ENCODE peak calls at places on chromosomes 16 and 17, in five cellular contexts. I is stomach, M is spleen, S is prostate gland, U is HL-60. O is an unnamed sample.

GRCh38 chr16:56749806-56750491 is 20.0 kb downstream of the NUP93 start:
- DNase-seq in I (no peak), M (no peak), S (no peak), U (no peak), O (no peak)

GRCh38 chr16:66427036-66427446 is at the start of gene BEAN1:
- DNase-seq in I (no peak), M (no peak), S (no peak), U (no peak), O (no peak)

GRCh38 chr16:6111390-6111789 is 1013.8 kb upstream of the EEF2KMT start:
- DNase-seq in I (no peak), M (no peak), S (no peak), U (no peak), O (no peak)

GRCh38 chr16:80014241-80014939 is 413.9 kb upstream of the MAF start:
- DNase-seq in I (no peak), M (no peak), S (no peak), U (no peak), O (no peak)

GRCh38 chr17:58377661-58378060 is 25.7 kb upstream of the SUPT4H1 start:
- DNase-seq in I (no peak), M (no peak), S (no peak), U (no peak), O (no peak)

GRCh38 chr17:30930495-30930894 is 8.8 kb downstream of the ADAP2 start:
- DNase-seq in I (peak; percentile 87), M (no peak), S (no peak), U (no peak), O (no peak)

GRCh38 chr16:55021595-55022475 is 91.2 kb downstream of the IRX5 start:
- DNase-seq in I (no peak), M (no peak), S (no peak), U (no peak), O (no peak)

GRCh38 chr17:78449983-78450382 is 71.5 kb downstream of the PGS1 start:
- DNase-seq in I (no peak), M (no peak), S (no peak), U (no peak), O (no peak)

GRCh38 chr16:87002717-87003413 is 314.3 kb downstream of the C16orf95 start:
- DNase-seq in I (no peak), M (no peak), S (no peak), U (no peak), O (no peak)

GRCh38 chr17:37718383-37719048 is 26.3 kb downstream of the HNF1B start:
- DNase-seq in I (no peak), M (no peak), S (no peak), U (no peak), O (no peak)

GRCh38 chr17:14779236-14779635 is 478.4 kb downstream of the HS3ST3B1 start:
- DNase-seq in I (no peak), M (no peak), S (no peak), U (no peak), O (no peak)

GRCh38 chr16:30609002-30609927 is 924 bp downstream of the ZNF689 start:
- DNase-seq in I (peak; percentile 54), M (peak; percentile 89), S (peak; percentile 35), U (no peak), O (no peak)

GRCh38 chr16:55824473-55824872 is 8.4 kb downstream of the CES1 start:
- DNase-seq in I (no peak), M (no peak), S (no peak), U (no peak), O (no peak)

GRCh38 chr17:56913000-56913866 is 616 bp downstream of the TRIM25 start:
- DNase-seq in I (no peak), M (no peak), S (peak; percentile 13), U (no peak), O (no peak)

GRCh38 chr17:76232342-76232741 is 8.0 kb downstream of the RNF157 start:
- DNase-seq in I (no peak), M (no peak), S (no peak), U (no peak), O (no peak)

GRCh38 chr17:14014647-14015046 is 54.7 kb upstream of the COX10 start:
- DNase-seq in I (no peak), M (no peak), S (no peak), U (no peak), O (no peak)

GRCh38 chr17:49217651-49218413 is 7.3 kb downstream of the ABI3 start:
- DNase-seq in I (peak; percentile 49), M (peak; percentile 93), S (peak; percentile 14), U (peak; percentile 88), O (no peak)

GRCh38 chr16:84312783-84313382 is 18.2 kb downstream of the WFDC1 start:
- DNase-seq in I (no peak), M (no peak), S (peak; percentile 40), U (no peak), O (no peak)

GRCh38 chr16:58195771-58196170 is 2.1 kb downstream of the CSNK2A2 start:
- DNase-seq in I (no peak), M (no peak), S (no peak), U (no peak), O (no peak)

GRCh38 chr17:59848778-59849177 is 44.0 kb downstream of the TUBD1 start:
- DNase-seq in I (peak; percentile 74), M (peak; percentile 88), S (no peak), U (no peak), O (peak; percentile 92)

GRCh38 chr17:57379237-57380054 is 123.1 kb downstream of the MSI2 start:
- DNase-seq in I (no peak), M (no peak), S (no peak), U (no peak), O (no peak)

GRCh38 chr17:246226-246625 is 64.8 kb upstream of the DOC2B start:
- DNase-seq in I (no peak), M (no peak), S (no peak), U (no peak), O (peak; percentile 31)

GRCh38 chr16:79278506-79278905 is 322.0 kb downstream of the MAF start:
- DNase-seq in I (no peak), M (peak; percentile 82), S (no peak), U (no peak), O (no peak)

GRCh38 chr17:73546770-73547345 is 97.4 kb downstream of the SDK2 start:
- DNase-seq in I (peak; percentile 39), M (peak; percentile 90), S (peak; percentile 31), U (peak; percentile 82), O (no peak)

GRCh38 chr16:82229800-82230619 is 60.0 kb upstream of the MPHOSPH6 start:
- DNase-seq in I (peak; percentile 84), M (no peak), S (peak; percentile 72), U (peak; percentile 20), O (peak; percentile 71)

GRCh38 chr16:57639172-57639571 is 10.7 kb downstream of the ADGRG1 start:
- DNase-seq in I (peak; percentile 67), M (no peak), S (peak; percentile 54), U (no peak), O (no peak)

GRCh38 chr17:1347681-1348318 is 52.2 kb downstream of the YWHAE start:
- DNase-seq in I (peak; percentile 47), M (peak; percentile 81), S (peak; percentile 58), U (no peak), O (no peak)

GRCh38 chr16:2465653-2466415 is 5.3 kb upstream of the NTN3 start:
- DNase-seq in I (no peak), M (no peak), S (no peak), U (no peak), O (no peak)
- TF ChIP-seq CTCF in I (no peak), M (no peak), S (peak; percentile 7), U (peak; percentile 11), O (peak; percentile 8)

DNA sequence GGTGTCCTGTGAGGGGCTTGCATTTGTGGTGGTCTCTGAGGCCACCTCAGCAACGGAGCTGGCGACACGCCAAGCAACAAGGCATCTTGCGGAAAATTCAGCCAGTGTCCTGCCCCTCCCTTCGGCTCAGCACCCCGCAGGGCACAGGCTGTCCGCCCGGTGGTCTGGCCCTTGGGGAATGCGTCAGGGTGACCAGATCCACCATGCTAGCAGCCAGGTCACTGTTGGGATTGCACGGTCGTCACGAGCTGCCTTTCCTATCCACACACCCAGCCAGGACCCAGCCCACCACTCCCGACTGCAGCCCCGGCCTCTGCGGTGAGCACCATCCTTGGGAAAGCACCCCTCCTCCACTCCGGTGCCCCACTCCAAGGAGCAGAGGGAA is 221.2 kb downstream of the NTN1 start:
- DNase-seq in I (no peak), M (no peak), S (no peak), U (no peak), O (no peak)
- TF ChIP-seq POLR2AphosphoS5 in I (no peak), M (no peak), S (no peak), U (no peak), O (no peak)

DNA sequence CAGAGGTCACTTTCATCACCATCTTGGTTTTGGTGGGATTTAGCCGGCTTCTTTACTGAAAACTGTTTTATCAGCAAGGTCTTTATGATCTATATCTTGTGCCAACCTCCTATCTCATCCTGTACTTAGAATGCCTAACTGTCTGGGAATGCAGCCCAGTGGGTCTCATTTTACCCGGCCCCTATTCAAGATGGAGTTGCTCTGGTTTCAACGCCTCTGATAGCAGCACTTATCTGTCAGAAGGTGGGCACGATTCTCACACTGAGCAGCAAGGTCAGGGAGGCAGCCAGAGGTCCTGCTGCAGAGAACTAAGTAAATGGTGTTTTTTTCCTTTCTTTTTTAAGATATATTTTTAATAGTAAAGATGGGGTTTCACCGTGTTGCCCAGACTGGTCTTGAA is 26.3 kb upstream of the XYLT2 start:
- DNase-seq in I (no peak), M (peak; percentile 9), S (no peak), U (no peak), O (no peak)
- H3K27ac ChIP-seq in I (no peak overlapping the region), M (no peak overlapping the region), S (peak overlapping the region; percentile 49), U (no peak overlapping the region), O (peak overlapping the region; percentile 80)

DNA sequence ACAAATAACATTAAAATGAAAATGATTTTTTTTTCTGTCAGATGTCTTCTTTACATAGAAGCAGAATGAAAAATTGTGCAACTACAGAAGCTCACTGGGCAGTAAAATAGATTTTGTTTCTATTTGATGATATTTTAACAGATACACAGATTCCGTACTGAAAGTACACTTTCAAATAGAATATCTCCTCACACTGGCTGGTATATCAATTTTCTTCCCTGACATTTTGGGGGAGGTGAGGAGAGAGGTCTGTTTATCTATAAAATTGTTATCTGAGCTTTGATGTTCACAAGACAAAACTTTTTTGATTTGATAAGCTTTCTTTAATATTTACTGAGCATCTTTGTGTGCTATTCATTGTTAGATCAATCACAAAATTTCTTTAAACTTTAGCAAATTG is 124.3 kb upstream of the NACA2 start:
- DNase-seq in I (no peak), M (no peak), S (no peak), U (no peak), O (no peak)
- TF ChIP-seq CTCF in I (no peak), M (no peak), S (no peak), U (no peak), O (no peak)

DNA sequence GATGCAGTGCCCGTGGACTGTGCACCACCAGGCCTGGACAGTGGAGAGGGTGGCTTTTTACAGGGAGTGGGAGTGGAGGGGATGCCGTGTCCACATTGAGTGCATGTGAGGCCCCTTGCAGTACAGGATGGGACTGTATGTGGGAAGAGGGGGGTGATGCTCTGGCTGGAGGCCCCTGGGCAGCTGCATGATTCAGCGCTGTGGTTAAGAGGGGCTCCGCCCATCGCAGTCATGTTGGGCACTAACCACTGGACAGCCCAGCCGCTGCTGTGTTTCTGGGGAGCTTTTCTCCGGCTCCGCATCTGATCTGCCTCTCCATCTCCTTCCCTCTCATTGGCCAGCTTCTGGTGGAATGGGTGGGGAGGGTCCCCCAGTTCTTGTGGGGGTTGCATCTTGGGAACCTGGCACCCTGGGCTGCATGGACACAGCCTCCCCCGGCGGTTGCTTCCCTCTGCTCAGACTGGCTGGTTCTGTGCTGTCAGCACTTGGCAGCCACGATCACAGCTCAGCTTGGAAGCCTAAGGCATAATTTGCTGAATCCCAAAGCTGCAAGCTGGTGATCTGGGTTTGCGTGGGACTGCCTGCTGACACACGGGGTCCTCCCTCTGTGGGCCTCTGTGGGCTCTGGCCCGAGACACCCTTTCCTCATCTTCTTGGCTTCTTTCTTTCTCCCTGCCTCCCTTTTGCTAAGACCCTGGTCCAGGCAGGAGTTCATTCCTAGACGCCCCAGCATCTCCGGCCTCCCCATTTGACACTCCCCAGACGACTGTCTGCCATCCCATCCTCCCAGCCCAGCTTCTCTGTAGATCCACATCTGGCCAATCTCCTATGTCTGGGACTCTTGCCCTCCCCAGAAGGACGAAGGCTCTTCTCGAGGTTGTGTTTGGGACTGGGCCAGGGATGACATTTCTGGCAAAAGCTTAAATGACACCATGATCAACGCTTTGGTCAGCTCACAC is 168.3 kb downstream of the SEC14L1 start:
- DNase-seq in I (no peak), M (no peak), S (no peak), U (no peak), O (no peak)
- TF ChIP-seq POLR2AphosphoS5 in I (no peak), M (no peak), S (no peak), U (no peak), O (no peak)

O was measured in suprapubic skin.